ENCODE peak calls at places on chromosomes 3 and 15, in four cellular contexts. One of them, this sample, is unnamed.

GRCh38 chr3:49668861-49669260 is 5.3 kb upstream of the APEH start:
- DNase-seq in NCI-H1436: no peak
- DNase-seq in WERI-Rb-1: no peak
- DNase-seq in hepatic stellate cell: no peak
- DNase-seq in this sample: peak; percentile 20

GRCh38 chr3:117193390-117193789 is 483.8 kb downstream of the TUSC7 start:
- DNase-seq in WERI-Rb-1: no peak
- DNase-seq in hepatic stellate cell: no peak
- DNase-seq in NCI-H1436: no peak
- DNase-seq in this sample: no peak

GRCh38 chr3:45583021-45583851 is 11.3 kb upstream of the LIMD1 start:
- DNase-seq in WERI-Rb-1: peak; percentile 26
- DNase-seq in hepatic stellate cell: peak; percentile 30
- DNase-seq in NCI-H1436: no peak
- DNase-seq in this sample: peak; percentile 89

GRCh38 chr3:158792709-158793108 is 9.1 kb upstream of the MFSD1 start:
- DNase-seq in WERI-Rb-1: no peak
- DNase-seq in hepatic stellate cell: peak; percentile 60
- DNase-seq in NCI-H1436: no peak
- DNase-seq in this sample: peak; percentile 85

GRCh38 chr3:178778579-178778978 is 242.3 kb downstream of the KCNMB2 start:
- DNase-seq in NCI-H1436: peak; percentile 44
- DNase-seq in WERI-Rb-1: no peak
- DNase-seq in hepatic stellate cell: no peak
- DNase-seq in this sample: no peak

GRCh38 chr15:100873029-100873677 is 6.5 kb upstream of the ALDH1A3 start:
- DNase-seq in NCI-H1436: no peak
- DNase-seq in WERI-Rb-1: peak; percentile 76
- DNase-seq in hepatic stellate cell: peak; percentile 67
- DNase-seq in this sample: peak; percentile 81

GRCh38 chr3:129569856-129570255 is 26.9 kb downstream of the H1-8 start:
- DNase-seq in WERI-Rb-1: no peak
- DNase-seq in hepatic stellate cell: no peak
- DNase-seq in NCI-H1436: no peak
- DNase-seq in this sample: no peak

GRCh38 chr15:59594991-59595390 is 16.6 kb upstream of the GCNT3 start:
- DNase-seq in NCI-H1436: no peak
- DNase-seq in WERI-Rb-1: no peak
- DNase-seq in hepatic stellate cell: no peak
- DNase-seq in this sample: no peak

GRCh38 chr3:105555206-105555605 is 188.5 kb downstream of the ALCAM start:
- DNase-seq in WERI-Rb-1: no peak
- DNase-seq in hepatic stellate cell: no peak
- DNase-seq in NCI-H1436: no peak
- DNase-seq in this sample: no peak

GRCh38 chr3:179321585-179322322 is 1.1 kb upstream of the ZNF639 start:
- DNase-seq in hepatic stellate cell: peak; percentile 55
- DNase-seq in WERI-Rb-1: peak; percentile 13
- DNase-seq in NCI-H1436: no peak
- DNase-seq in this sample: peak; percentile 65

GRCh38 chr15:58109419-58109818 is 28.8 kb upstream of the AQP9 start:
- DNase-seq in NCI-H1436: no peak
- DNase-seq in hepatic stellate cell: no peak
- DNase-seq in WERI-Rb-1: no peak
- DNase-seq in this sample: no peak

GRCh38 chr3:75737831-75738493 is 47.4 kb downstream of the ZNF717 start:
- DNase-seq in WERI-Rb-1: no peak
- DNase-seq in NCI-H1436: no peak
- DNase-seq in hepatic stellate cell: no peak
- DNase-seq in this sample: peak; percentile 29

GRCh38 chr15:69513986-69514385 is 61.4 kb downstream of the RPLP1 start:
- DNase-seq in NCI-H1436: no peak
- DNase-seq in WERI-Rb-1: peak; percentile 75
- DNase-seq in hepatic stellate cell: no peak
- DNase-seq in this sample: no peak

GRCh38 chr3:127970966-127971592 is 56.0 kb downstream of the KBTBD12 start:
- DNase-seq in NCI-H1436: peak; percentile 37
- DNase-seq in hepatic stellate cell: peak; percentile 34
- DNase-seq in WERI-Rb-1: peak; percentile 55
- DNase-seq in this sample: peak; percentile 65

GRCh38 chr3:108093616-108094015 is 2.8 kb upstream of the CD47 start:
- DNase-seq in hepatic stellate cell: no peak
- DNase-seq in NCI-H1436: no peak
- DNase-seq in WERI-Rb-1: no peak
- DNase-seq in this sample: no peak

GRCh38 chr15:84570164-84570692 is 30.6 kb upstream of the ZSCAN2 start:
- DNase-seq in hepatic stellate cell: peak; percentile 24
- DNase-seq in WERI-Rb-1: peak; percentile 32
- DNase-seq in NCI-H1436: no peak
- DNase-seq in this sample: peak; percentile 47

GRCh38 chr3:190064112-190064511 is 56.6 kb downstream of the P3H2 start:
- DNase-seq in WERI-Rb-1: no peak
- DNase-seq in hepatic stellate cell: peak; percentile 26
- DNase-seq in NCI-H1436: no peak
- DNase-seq in this sample: peak; percentile 88

GRCh38 chr3:34175636-34176186 is 377.3 kb downstream of the PDCD6IP start:
- DNase-seq in NCI-H1436: no peak
- DNase-seq in hepatic stellate cell: no peak
- DNase-seq in WERI-Rb-1: no peak
- DNase-seq in this sample: no peak

GRCh38 chr15:84929795-84930371 is 45.4 kb downstream of the SLC28A1 start:
- DNase-seq in WERI-Rb-1: no peak
- DNase-seq in NCI-H1436: no peak
- DNase-seq in hepatic stellate cell: peak; percentile 68
- DNase-seq in this sample: peak; percentile 90

GRCh38 chr3:111541911-111542483 is at the start of gene CD96:
- DNase-seq in NCI-H1436: no peak
- DNase-seq in WERI-Rb-1: no peak
- DNase-seq in hepatic stellate cell: no peak
- DNase-seq in this sample: peak; percentile 73

GRCh38 chr3:178795349-178795748 is 259.1 kb downstream of the KCNMB2 start:
- DNase-seq in NCI-H1436: no peak
- DNase-seq in WERI-Rb-1: peak; percentile 69
- DNase-seq in hepatic stellate cell: no peak
- DNase-seq in this sample: no peak

GRCh38 chr3:146550743-146551510 is 6.5 kb upstream of the PLSCR1 start:
- DNase-seq in hepatic stellate cell: peak; percentile 54
- DNase-seq in WERI-Rb-1: no peak
- DNase-seq in NCI-H1436: no peak
- DNase-seq in this sample: peak; percentile 80

GRCh38 chr3:129893616-129894070 is at the start of gene TMCC1:
- DNase-seq in NCI-H1436: peak; percentile 95
- DNase-seq in WERI-Rb-1: peak; percentile 88
- DNase-seq in hepatic stellate cell: peak; percentile 96
- DNase-seq in this sample: peak; percentile 84

GRCh38 chr15:89801471-89802205 is 13.0 kb downstream of the ANPEP start:
- DNase-seq in hepatic stellate cell: no peak
- DNase-seq in WERI-Rb-1: no peak
- DNase-seq in NCI-H1436: no peak
- DNase-seq in this sample: no peak

GRCh38 chr3:71101581-71101980 is 481.9 kb downstream of the FOXP1 start:
- DNase-seq in WERI-Rb-1: no peak
- DNase-seq in NCI-H1436: no peak
- DNase-seq in hepatic stellate cell: no peak
- DNase-seq in this sample: no peak

GRCh38 chr3:134525293-134525692 is 39.4 kb downstream of the CEP63 start:
- DNase-seq in hepatic stellate cell: no peak
- DNase-seq in NCI-H1436: no peak
- DNase-seq in WERI-Rb-1: no peak
- DNase-seq in this sample: no peak

GRCh38 chr3:78096488-78097255 is 1056.8 kb downstream of the ROBO2 start:
- DNase-seq in NCI-H1436: no peak
- DNase-seq in hepatic stellate cell: peak; percentile 31
- DNase-seq in WERI-Rb-1: no peak
- DNase-seq in this sample: peak; percentile 2

GRCh38 chr3:38964646-38965045 is 87.1 kb downstream of the SCN11A start:
- DNase-seq in WERI-Rb-1: no peak
- DNase-seq in NCI-H1436: no peak
- DNase-seq in hepatic stellate cell: no peak
- DNase-seq in this sample: no peak

GRCh38 chr15:84788500-84788899 is 28.7 kb upstream of the ALPK3 start:
- DNase-seq in WERI-Rb-1: no peak
- DNase-seq in hepatic stellate cell: no peak
- DNase-seq in NCI-H1436: no peak
- DNase-seq in this sample: no peak

GRCh38 chr15:70528270-70528706 is 235.1 kb downstream of the UACA start:
- DNase-seq in WERI-Rb-1: no peak
- DNase-seq in NCI-H1436: no peak
- DNase-seq in hepatic stellate cell: no peak
- DNase-seq in this sample: peak; percentile 90

GRCh38 chr15:96047255-96047931 is 283.1 kb upstream of the NR2F2 start:
- DNase-seq in WERI-Rb-1: no peak
- DNase-seq in NCI-H1436: no peak
- DNase-seq in hepatic stellate cell: peak; percentile 57
- DNase-seq in this sample: peak; percentile 46

GRCh38 chr3:106969596-106969995 is 407.6 kb upstream of the CCDC54 start:
- DNase-seq in WERI-Rb-1: no peak
- DNase-seq in NCI-H1436: no peak
- DNase-seq in hepatic stellate cell: no peak
- DNase-seq in this sample: no peak

GRCh38 chr3:44289882-44290462 is 48.3 kb downstream of the TOPAZ1 start:
- DNase-seq in hepatic stellate cell: no peak
- DNase-seq in WERI-Rb-1: no peak
- DNase-seq in NCI-H1436: no peak
- DNase-seq in this sample: peak; percentile 7

GRCh38 chr15:39641187-39641889 is 60.5 kb downstream of the THBS1 start:
- DNase-seq in WERI-Rb-1: no peak
- DNase-seq in NCI-H1436: no peak
- DNase-seq in hepatic stellate cell: no peak
- DNase-seq in this sample: peak; percentile 42

GRCh38 chr3:12919205-12919604 is 77.8 kb upstream of the RPL32 start:
- DNase-seq in hepatic stellate cell: no peak
- DNase-seq in NCI-H1436: no peak
- DNase-seq in WERI-Rb-1: no peak
- DNase-seq in this sample: no peak

GRCh38 chr15:45276851-45277250 is 24.8 kb downstream of the SLC28A2 start:
- DNase-seq in hepatic stellate cell: no peak
- DNase-seq in WERI-Rb-1: no peak
- DNase-seq in NCI-H1436: peak; percentile 5
- DNase-seq in this sample: peak; percentile 61